ENCODE peak calls at places on chromosomes 1 and 21, in seven cellular contexts. E is HCT116, K is K562, Q is H1, V is SK-N-SH, X is HepG2, J is GM12878. F is an unnamed sample.

GRCh38 chr1:164524810-164525209 is 34.2 kb upstream of the PBX1 start:
- DNase-seq in X (no peak), K (no peak), Q (no peak), V (no peak), E (no peak), J (no peak), F (no peak)

GRCh38 chr1:109499661-109500536 is 6.0 kb downstream of the CYB561D1 start:
- DNase-seq in X (peak), J (no peak), E (no peak), V (peak), K (peak), Q (peak), F (no peak)

GRCh38 chr1:99727575-99728190 is 38.8 kb downstream of the FRRS1 start:
- DNase-seq in E (no peak), X (no peak), Q (no peak), V (no peak), J (no peak), K (no peak), F (no peak)

GRCh38 chr1:9927259-9927658 is 15.9 kb downstream of the LZIC start:
- DNase-seq in Q (no peak), X (peak), V (no peak), J (no peak), E (no peak), K (no peak), F (no peak)

GRCh38 chr1:204322329-204322868 is 37.3 kb downstream of the PLEKHA6 start:
- DNase-seq in E (no peak), X (no peak), J (no peak), K (no peak), Q (peak), V (no peak), F (no peak)

GRCh38 chr1:207659545-207660148 is 14.7 kb downstream of the CR1L start:
- DNase-seq in E (no peak), K (no peak), V (no peak), X (peak), Q (no peak), J (no peak), F (no peak)

GRCh38 chr1:172902861-172903381 is 147.8 kb downstream of the TNFSF18 start:
- DNase-seq in J (no peak), Q (no peak), V (no peak), E (no peak), X (no peak), K (no peak), F (no peak)

GRCh38 chr21:39000496-39000895 is 182.8 kb downstream of the PSMG1 start:
- DNase-seq in Q (no peak), J (no peak), X (no peak), V (no peak), E (no peak), K (no peak), F (no peak)

GRCh38 chr1:98661544-98662353 is at the start of gene SNX7:
- DNase-seq in X (peak), E (peak), J (no peak), K (no peak), Q (peak), V (peak), F (peak)

GRCh38 chr1:92839442-92839841 is 7.6 kb downstream of the RPL5 start:
- DNase-seq in J (no peak), K (no peak), E (no peak), X (no peak), Q (no peak), V (no peak), F (no peak)

GRCh38 chr1:58166417-58166816 is 380.1 kb downstream of the OMA1 start:
- DNase-seq in V (no peak), J (no peak), Q (no peak), E (no peak), K (no peak), X (no peak), F (no peak)

GRCh38 chr1:119982006-119982405 is 85.7 kb upstream of the ADAM30 start:
- DNase-seq in V (no peak), J (no peak), Q (no peak), K (no peak), E (no peak), X (no peak), F (no peak)

GRCh38 chr1:41102208-41102607 is 80.7 kb upstream of the SLFNL1 start:
- DNase-seq in J (no peak), K (no peak), V (peak), Q (no peak), X (no peak), E (no peak), F (peak)

GRCh38 chr1:202589190-202589680 is 121.0 kb downstream of the SYT2 start:
- DNase-seq in J (no peak), X (peak), K (no peak), E (peak), V (peak), Q (no peak), F (peak)

GRCh38 chr1:243942196-243943150 is 92.4 kb upstream of the AKT3 start:
- DNase-seq in E (no peak), X (no peak), J (no peak), Q (peak), K (no peak), V (no peak), F (no peak)

GRCh38 chr1:9280015-9280860 is 12.5 kb upstream of the SPSB1 start:
- DNase-seq in E (peak), J (no peak), Q (no peak), V (peak), X (peak), K (peak), F (no peak)

GRCh38 chr1:203840208-203840808 is 21.1 kb upstream of the SNRPE start:
- DNase-seq in J (no peak), E (no peak), Q (no peak), X (no peak), V (no peak), K (no peak), F (no peak)

GRCh38 chr21:41254090-41254700 is 62.4 kb upstream of the FAM3B start:
- DNase-seq in E (no peak), X (no peak), Q (no peak), J (no peak), K (no peak), V (no peak), F (no peak)

GRCh38 chr1:245453556-245453955 is 298.8 kb downstream of the KIF26B start:
- DNase-seq in Q (no peak), E (no peak), V (no peak), J (no peak), X (no peak), K (no peak), F (no peak)

GRCh38 chr21:25949701-25950100 is 214.9 kb downstream of the GABPA start:
- DNase-seq in E (no peak), V (no peak), K (no peak), Q (no peak), J (no peak), X (no peak), F (no peak)

GRCh38 chr1:10696977-10697376 is 99.5 kb downstream of the CASZ1 start:
- DNase-seq in J (no peak), E (no peak), K (no peak), X (no peak), Q (no peak), V (no peak), F (no peak)

GRCh38 chr21:16124397-16125130 is 394.8 kb downstream of the USP25 start:
- DNase-seq in Q (no peak), J (no peak), K (no peak), X (no peak), E (no peak), V (no peak), F (no peak)

GRCh38 chr1:204920511-204920910 is 49.8 kb downstream of the NFASC start:
- DNase-seq in V (no peak), Q (no peak), X (no peak), K (no peak), J (no peak), E (no peak), F (no peak)

GRCh38 chr1:230681599-230681998 is 32.3 kb downstream of the AGT start:
- DNase-seq in V (no peak), X (peak), J (no peak), K (no peak), Q (no peak), E (peak), F (no peak)

GRCh38 chr1:16127676-16128337 is 28.1 kb downstream of the EPHA2 start:
- DNase-seq in V (peak), X (no peak), K (no peak), Q (no peak), J (no peak), E (no peak), F (no peak)

GRCh38 chr21:42299324-42300044 is 15.7 kb downstream of the TFF3 start:
- DNase-seq in X (no peak), V (no peak), E (no peak), K (no peak), Q (no peak), J (no peak), F (no peak)

GRCh38 chr1:228272831-228273571 is 65.2 kb downstream of the OBSCN start:
- DNase-seq in X (no peak), K (no peak), Q (peak), V (no peak), J (no peak), E (no peak), F (no peak)

GRCh38 chr1:158689110-158689509 is 2.6 kb upstream of the SPTA1 start:
- DNase-seq in X (no peak), E (no peak), Q (no peak), J (no peak), K (peak), V (no peak), F (no peak)

GRCh38 chr1:221234821-221235220 is 355.6 kb downstream of the HLX start:
- DNase-seq in K (no peak), J (no peak), X (no peak), E (no peak), Q (no peak), V (no peak), F (no peak)

GRCh38 chr1:232486006-232486405 is 143.9 kb downstream of the SIPA1L2 start:
- DNase-seq in X (no peak), J (no peak), E (no peak), Q (no peak), K (no peak), V (no peak), F (no peak)

DNA sequence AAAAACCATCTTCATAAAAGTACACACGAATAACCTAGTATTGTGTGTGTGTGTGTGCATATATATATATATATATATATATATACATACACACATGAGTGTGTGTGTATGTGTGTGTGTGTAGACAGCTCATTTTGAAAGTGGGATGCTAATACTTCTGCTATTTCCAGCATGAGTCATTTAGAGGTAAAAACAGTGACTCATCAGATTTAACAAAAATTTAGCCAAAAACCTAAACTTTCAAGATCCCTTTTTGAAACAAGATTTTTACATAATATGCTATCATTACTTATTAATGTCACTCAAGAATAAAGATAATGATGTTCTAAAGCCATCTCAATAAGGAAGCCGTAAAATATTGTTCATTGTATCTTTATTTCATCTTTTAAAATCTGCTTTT is 35.6 kb upstream of the ADGRL4 start:
- DNase-seq in E (no peak), Q (no peak), X (no peak), K (no peak), J (peak), V (no peak), F (no peak)
- TF ChIP-seq JUND in E (no peak), Q (no peak), X (no peak), K (no peak), J (peak), V (peak), F (no peak)

DNA sequence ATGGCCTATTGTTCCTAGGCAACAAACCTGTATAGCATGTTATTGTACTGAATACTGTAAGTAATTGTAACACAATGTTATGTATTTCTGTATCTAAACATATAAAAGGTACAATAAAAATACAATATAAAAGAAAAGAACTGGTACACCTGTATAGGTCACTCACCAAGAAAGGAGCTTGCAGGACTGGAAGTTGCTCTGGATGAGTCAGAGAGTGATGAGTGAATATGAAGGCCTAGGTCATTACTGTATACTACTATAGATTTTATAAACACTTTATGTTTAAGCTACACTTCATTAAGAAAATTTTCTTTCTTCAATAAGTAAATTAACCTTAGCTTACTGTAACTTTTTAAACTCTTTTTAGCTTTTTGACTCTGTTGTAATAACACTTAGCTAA is 559.9 kb downstream of the PLPP3 start:
- DNase-seq in J (no peak), X (no peak), E (no peak), V (no peak), Q (no peak), K (no peak), F (no peak)
- TF ChIP-seq JUND in J (no peak), X (no peak), E (no peak), V (no peak), Q (no peak), K (no peak), F (no peak)

DNA sequence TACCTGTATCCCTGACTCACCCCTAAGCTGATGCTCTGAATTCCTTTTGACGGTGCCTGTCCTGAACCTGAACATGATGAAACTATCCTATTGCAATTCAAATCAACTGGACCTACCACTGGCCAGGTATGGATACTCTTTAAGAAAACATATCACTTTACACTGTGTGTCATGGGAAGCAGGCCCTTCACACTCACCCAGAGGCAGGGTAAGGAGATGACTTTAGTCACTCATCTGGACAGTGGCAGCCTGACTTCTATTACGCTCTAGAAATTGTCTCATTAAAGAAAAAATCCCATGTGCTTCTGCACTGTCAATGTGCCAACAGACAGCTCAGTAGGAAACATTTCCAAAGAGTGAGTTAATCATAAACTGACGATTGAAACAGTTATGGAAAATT is 94.3 kb downstream of the VAV3 start:
- DNase-seq in V (no peak), Q (no peak), J (no peak), E (no peak), X (no peak), K (no peak), F (no peak)
- TF ChIP-seq JUND in V (no peak), Q (no peak), J (no peak), E (no peak), X (no peak), K (no peak), F (no peak)

DNA sequence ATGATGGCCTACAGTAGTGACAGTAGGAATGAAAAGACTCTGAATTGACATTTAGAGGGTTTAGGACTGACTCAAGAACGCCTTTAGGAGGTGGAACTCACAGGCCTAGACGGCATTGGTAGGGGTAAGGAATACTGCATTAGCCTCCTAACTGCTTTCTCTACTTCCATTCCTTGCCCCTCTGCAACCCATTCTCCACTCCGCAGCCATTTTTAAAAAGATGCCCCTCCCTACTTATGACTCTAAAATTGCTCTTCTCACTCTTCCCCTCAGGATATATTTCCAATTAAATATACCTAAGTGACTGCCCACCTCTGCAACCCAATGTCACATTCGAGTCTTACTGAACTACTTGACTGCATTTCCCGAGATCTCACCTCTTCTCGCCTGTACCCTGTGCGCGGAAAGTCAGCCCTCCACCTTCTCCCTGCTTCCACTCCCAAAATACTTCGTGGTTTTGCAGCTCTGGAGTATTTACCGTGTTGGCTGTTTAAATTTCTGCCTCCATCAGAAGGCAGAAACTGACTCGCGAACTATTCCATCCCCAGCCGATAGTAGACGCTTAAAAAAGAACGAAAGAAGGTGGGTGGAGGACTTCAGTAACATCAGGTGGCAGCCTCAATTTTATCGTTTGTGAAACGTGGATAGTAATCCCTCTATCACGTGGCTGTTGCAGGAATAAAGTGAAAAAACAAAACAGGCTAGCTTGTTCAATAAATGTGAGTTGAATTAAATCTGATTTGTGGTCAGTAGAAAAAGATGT is 1.1 kb upstream of the YBX1 start:
- DNase-seq in E (no peak), V (peak), J (no peak), X (no peak), Q (no peak), K (no peak), F (no peak)
- TF ChIP-seq JUND in E (no peak), V (no peak), J (no peak), X (no peak), Q (no peak), K (no peak), F (no peak)

DNA sequence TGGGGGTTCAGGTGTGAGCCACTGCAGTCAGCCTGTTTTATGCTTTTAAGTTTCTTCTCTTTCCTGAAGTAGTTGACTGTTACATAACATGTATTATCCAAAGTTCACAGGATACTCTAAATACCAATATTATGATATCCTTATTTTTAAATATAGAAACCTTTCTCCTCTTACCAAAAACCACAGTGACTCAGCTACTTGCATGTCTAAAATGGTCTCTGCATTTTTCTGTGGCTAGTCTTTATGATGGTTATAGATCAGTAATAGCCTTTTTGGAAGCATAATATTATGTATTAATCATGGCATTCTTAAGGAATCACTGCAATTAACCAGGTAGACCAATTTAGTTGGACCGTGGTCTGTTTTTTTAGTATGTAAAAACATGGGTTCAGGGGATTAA is 210.8 kb upstream of the CACYBP start:
- DNase-seq in K (no peak), Q (no peak), X (no peak), E (no peak), J (no peak), V (no peak), F (no peak)
- TF ChIP-seq JUND in K (no peak), Q (no peak), X (no peak), E (no peak), J (no peak), V (peak), F (no peak)

DNA sequence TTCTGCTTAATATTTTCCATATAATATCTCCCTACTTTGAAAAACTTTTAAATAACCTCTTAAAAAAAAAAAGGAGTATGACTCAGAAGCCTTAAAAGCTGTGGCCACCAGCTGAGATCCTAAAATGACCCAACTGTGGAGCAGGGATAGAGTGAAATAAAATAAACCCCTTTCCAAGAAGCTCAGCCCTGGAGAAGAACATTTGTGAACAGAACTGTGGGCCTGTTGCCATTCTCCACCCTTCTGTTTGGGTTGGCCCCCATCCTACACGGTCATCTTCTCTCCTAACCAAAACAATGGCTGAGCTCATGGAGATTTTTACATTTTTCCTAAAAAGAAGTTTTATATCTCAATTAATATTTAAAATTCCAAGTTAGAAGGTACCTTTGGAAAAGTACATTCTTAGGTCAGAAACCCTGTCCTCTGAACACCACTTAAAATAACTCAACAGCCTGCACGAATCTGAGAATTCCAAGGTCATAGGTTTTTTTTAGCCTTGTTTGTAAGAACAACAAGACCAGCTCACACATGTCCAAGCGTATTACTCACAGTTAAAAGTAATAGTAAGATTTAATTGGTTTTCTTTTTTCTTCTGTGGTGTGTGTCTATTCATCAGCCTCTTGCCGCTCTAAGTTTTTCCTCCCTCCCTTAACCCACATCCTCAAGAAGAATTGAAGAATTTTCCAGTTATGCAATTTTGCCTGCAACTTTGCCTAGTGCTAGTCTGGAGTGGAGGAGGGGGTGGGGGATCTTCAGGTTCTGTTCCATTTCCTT is 107.7 kb upstream of the ERRFI1 start:
- DNase-seq in X (peak), J (no peak), V (no peak), E (peak), Q (no peak), K (no peak), F (no peak)
- TF ChIP-seq JUND in X (no peak), J (no peak), V (no peak), E (peak), Q (no peak), K (no peak), F (no peak)

F was measured in T47D.